ENCODE peak calls at places on chromosomes 4 and X, in five cellular contexts. W, K, N, F and M are unnamed samples.

GRCh38 chrX:51334276-51334675 is 1.7 kb downstream of the NUDT10 start:
- DNase-seq in W (no peak), F (no peak), K (no peak), N (no peak), M (no peak)

GRCh38 chr4:47468686-47469365 is 5.3 kb upstream of the COMMD8 start:
- DNase-seq in K (peak; percentile 77), N (no peak), W (no peak), F (no peak), M (no peak)

GRCh38 chrX:40152706-40153334 is 55.1 kb upstream of the BCOR start:
- DNase-seq in W (peak; percentile 76), N (peak; percentile 45), K (no peak), F (peak; percentile 84), M (peak; percentile 56)

GRCh38 chr4:1010522-1011021 is 854 bp upstream of the FGFRL1 start:
- DNase-seq in W (peak; percentile 100), K (peak; percentile 77), F (peak; percentile 91), N (peak; percentile 40), M (peak; percentile 96)

GRCh38 chr4:176988226-176988625 is 195.5 kb upstream of the VEGFC start:
- DNase-seq in F (no peak), K (peak; percentile 95), W (no peak), N (no peak), M (peak; percentile 93)

GRCh38 chr4:3639613-3640586 is 107.7 kb upstream of the LRPAP1 start:
- DNase-seq in K (no peak), F (peak; percentile 49), W (no peak), N (no peak), M (no peak)

GRCh38 chrX:13360146-13360545 is 40.3 kb upstream of the ATXN3L start:
- DNase-seq in N (no peak), K (no peak), W (no peak), F (no peak), M (no peak)

GRCh38 chr4:106423791-106424190 is 55.2 kb upstream of the GIMD1 start:
- DNase-seq in N (no peak), F (no peak), W (no peak), K (no peak), M (no peak)

GRCh38 chr4:116358633-116359222 is 726.6 kb downstream of the TRAM1L1 start:
- DNase-seq in K (peak; percentile 86), W (peak; percentile 78), N (peak; percentile 85), F (no peak), M (peak; percentile 20)

GRCh38 chrX:120308959-120309872 is 2.0 kb downstream of the TMEM255A start:
- DNase-seq in W (peak; percentile 68), K (peak; percentile 33), F (peak; percentile 79), N (peak; percentile 59), M (peak; percentile 53)

GRCh38 chr4:26701786-26702227 is 117.9 kb downstream of the TBC1D19 start:
- DNase-seq in N (no peak), K (peak; percentile 56), W (no peak), F (no peak), M (peak; percentile 15)

GRCh38 chr4:74543247-74543670 is 98.3 kb downstream of the AREG start:
- DNase-seq in K (no peak), N (no peak), W (no peak), F (no peak), M (no peak)

GRCh38 chrX:11886745-11887144 is 128.7 kb downstream of the MSL3 start:
- DNase-seq in N (no peak), F (no peak), W (no peak), K (peak; percentile 18), M (peak; percentile 72)

GRCh38 chrX:19964017-19964710 is 26.7 kb downstream of the BCLAF3 start:
- DNase-seq in N (no peak), K (no peak), W (no peak), F (no peak), M (no peak)

GRCh38 chrX:96713303-96713702 is 28.7 kb downstream of the DIAPH2 start:
- DNase-seq in W (no peak), F (no peak), K (no peak), N (no peak), M (no peak)

GRCh38 chr4:82900016-82900334 is 560 bp upstream of the THAP9 start:
- DNase-seq in N (no peak), K (no peak), W (peak; percentile 70), F (no peak), M (no peak)

GRCh38 chrX:18707442-18708049 is at the start of gene PPEF1:
- DNase-seq in W (peak; percentile 8), K (no peak), F (no peak), N (peak; percentile 30), M (no peak)

GRCh38 chr4:76307670-76308014 is 1.1 kb downstream of the STBD1 start:
- DNase-seq in N (peak; percentile 17), F (no peak), W (no peak), K (no peak), M (no peak)

GRCh38 chr4:80054375-80054774 is 18.7 kb downstream of the ANTXR2 start:
- DNase-seq in N (no peak), W (no peak), K (no peak), F (no peak), M (no peak)

GRCh38 chr4:43337707-43338106 is 445.2 kb downstream of the GRXCR1 start:
- DNase-seq in F (no peak), W (no peak), K (peak; percentile 56), N (no peak), M (peak; percentile 46)

GRCh38 chr4:67106846-67107467 is 438.3 kb downstream of the CENPC start:
- DNase-seq in N (no peak), F (no peak), K (no peak), W (no peak), M (no peak)

GRCh38 chr4:101724093-101724492 is 66.4 kb upstream of the BANK1 start:
- DNase-seq in F (no peak), K (no peak), W (no peak), N (no peak), M (no peak)

GRCh38 chr4:127741247-127741646 is 11.0 kb downstream of the SLC25A31 start:
- DNase-seq in F (no peak), N (no peak), K (no peak), W (no peak), M (no peak)

GRCh38 chr4:53656421-53656981 is 65.2 kb upstream of the LNX1 start:
- DNase-seq in W (no peak), K (peak; percentile 91), N (no peak), F (no peak), M (peak; percentile 87)

GRCh38 chrX:134423606-134424005 is 36.4 kb upstream of the HPRT1 start:
- DNase-seq in K (peak; percentile 46), F (no peak), N (no peak), W (peak; percentile 23), M (peak; percentile 49)

GRCh38 chr4:174422893-174423256 is 99.4 kb downstream of the HPGD start:
- DNase-seq in F (no peak), K (no peak), W (no peak), N (no peak), M (no peak)

GRCh38 chrX:150513564-150513963 is 54.9 kb upstream of the MTM1 start:
- DNase-seq in N (no peak), W (no peak), K (no peak), F (no peak), M (no peak)

GRCh38 chrX:109347618-109348017 is 134.3 kb downstream of the GUCY2F start:
- DNase-seq in K (peak; percentile 73), N (no peak), F (no peak), W (peak; percentile 45), M (peak; percentile 69)

GRCh38 chr4:2689825-2690700 is 66.1 kb downstream of the TNIP2 start:
- DNase-seq in F (no peak), W (no peak), K (no peak), N (no peak), M (peak; percentile 12)

GRCh38 chr4:629916-630641 is 4.7 kb downstream of the PDE6B start:
- DNase-seq in F (peak; percentile 41), N (no peak), K (no peak), W (no peak), M (no peak)

GRCh38 chr4:1226167-1226514 is 22.8 kb downstream of the CTBP1 start:
- DNase-seq in F (peak; percentile 95), N (no peak), K (no peak), W (no peak), M (no peak)

GRCh38 chr4:170400346-170400745 is 310.6 kb upstream of the AADAT start:
- DNase-seq in N (no peak), K (no peak), F (no peak), W (no peak), M (no peak)

DNA sequence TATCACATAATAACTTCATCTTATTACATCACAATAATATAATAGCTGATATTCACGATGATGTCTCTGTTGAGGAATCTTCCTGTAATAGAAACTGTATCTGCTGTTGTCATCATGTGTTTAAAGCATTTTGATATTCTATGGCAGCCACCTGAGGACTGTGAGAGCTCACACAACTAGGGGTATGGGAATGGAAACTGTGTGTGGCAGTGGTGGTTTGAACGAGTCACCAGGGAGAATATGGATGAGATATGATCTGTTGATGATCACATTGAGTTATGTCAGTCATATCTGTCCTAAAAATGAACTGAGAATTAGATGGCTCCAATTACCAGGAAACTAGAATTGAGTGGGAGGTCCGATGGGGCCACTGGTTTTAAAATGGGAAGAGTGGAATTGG is 169.6 kb downstream of the MID1IP1 start:
- DNase-seq in W (no peak), F (no peak), K (no peak), N (no peak), M (no peak)
- H3K4me3 ChIP-seq in W (no peak overlapping the region), F (no peak overlapping the region), K (no peak overlapping the region), N (no peak overlapping the region), M (no peak overlapping the region)

DNA sequence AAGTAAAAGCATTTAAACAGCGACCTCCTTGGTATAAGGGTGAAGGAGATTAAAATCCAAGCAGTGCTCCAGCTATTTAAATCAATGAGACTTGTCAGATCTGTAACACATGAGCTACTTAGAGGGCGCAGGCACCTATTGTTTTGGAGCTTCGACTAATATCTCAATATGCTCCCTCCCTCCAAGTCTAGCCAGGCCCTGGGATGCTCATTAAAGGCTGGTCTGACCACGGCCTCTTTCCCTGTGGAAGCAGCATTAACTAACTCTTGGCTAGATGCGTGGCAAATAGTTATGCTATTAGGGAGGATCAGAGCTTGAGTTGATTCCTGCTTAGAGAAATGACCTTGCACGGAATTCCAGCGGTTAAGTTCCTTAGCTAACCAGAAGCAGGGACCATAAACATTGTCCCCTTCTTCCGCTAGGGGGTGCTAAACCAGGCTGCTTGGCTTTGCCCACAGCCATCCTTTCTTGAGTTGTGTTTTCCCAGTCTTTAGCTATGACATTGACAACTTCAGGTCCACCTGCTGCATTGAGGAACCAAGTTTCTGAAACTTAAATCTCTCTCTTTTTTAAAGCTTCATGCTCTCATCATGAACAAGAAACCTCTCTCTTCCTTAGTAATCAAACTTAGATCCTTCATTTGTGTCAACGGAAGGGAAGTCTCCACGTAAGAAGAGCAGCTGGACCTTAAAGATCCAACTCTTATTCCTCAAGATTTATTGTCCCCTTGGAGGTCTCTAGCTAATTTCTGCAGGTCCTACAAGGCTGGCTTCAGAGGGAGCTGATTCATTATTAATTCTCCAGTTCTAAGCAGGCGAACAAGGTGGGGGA is 80.7 kb upstream of the IGFBP7 start:
- DNase-seq in K (peak; percentile 11), W (peak; percentile 55), F (no peak), N (peak; percentile 52), M (peak; percentile 31)
- TF ChIP-seq CTCF in K (peak; percentile 63), W (peak; percentile 95), F (peak; percentile 45), N (peak; percentile 86), M (peak; percentile 50)

DNA sequence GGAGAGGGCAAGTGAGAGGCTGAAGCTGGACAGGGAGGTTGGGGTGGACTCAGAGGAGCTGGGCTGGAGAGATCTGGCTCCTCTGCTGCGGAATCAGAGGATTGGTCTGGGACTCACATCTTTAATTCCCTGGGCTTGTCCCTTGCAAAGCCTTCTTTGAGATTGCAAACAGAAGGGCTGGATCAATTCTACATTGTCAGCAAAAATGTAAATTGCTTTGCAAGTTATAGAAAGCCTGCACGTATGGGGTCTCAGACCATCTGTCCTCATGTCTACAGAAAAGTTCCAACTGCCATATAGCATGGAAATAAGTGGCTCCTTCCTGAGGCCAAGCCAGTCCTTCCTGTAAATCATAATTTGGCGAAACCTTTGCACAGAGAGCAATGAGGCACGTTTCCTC is 449.6 kb downstream of the UBE2NL start:
- DNase-seq in W (no peak), F (no peak), N (no peak), K (no peak), M (no peak)
- H3K4me3 ChIP-seq in W (no peak overlapping the region), F (no peak overlapping the region), N (no peak overlapping the region), K (no peak overlapping the region), M (no peak overlapping the region)

GRCh38 chrX:154355776-154356140 is 18.7 kb downstream of the FLNA start:
- DNase-seq in N (no peak), F (no peak), K (no peak), W (no peak), M (no peak)
- TF ChIP-seq CTCF in N (no peak), F (no peak), K (no peak), W (no peak), M (no peak)